ENCODE peak calls at places on chromosomes 4 and X, in six cellular contexts. W is T-helper 2 cell, N is GM10248, X is psoas muscle, Q is NCI-H748 treated with DMSO at 0.1 percent for 48 hours, F is HT1080. S is an unnamed sample.

GRCh38 chrX:78024349-78025108 is 55.1 kb upstream of the PGAM4 start:
- DNase-seq in W (peak; percentile 24), F (peak; percentile 70), N (peak; percentile 45), X (no peak), Q (peak; percentile 26), S (no peak)

GRCh38 chr4:10664408-10664807 is 20.2 kb downstream of the CLNK start:
- DNase-seq in F (peak; percentile 98), W (no peak), Q (no peak), X (peak; percentile 30), N (no peak), S (no peak)

GRCh38 chr4:151489462-151490203 is 80.7 kb downstream of the FHIP1A start:
- DNase-seq in X (no peak), Q (no peak), N (no peak), F (no peak), W (no peak), S (no peak)

GRCh38 chr4:120111745-120112144 is 45.1 kb upstream of the MAD2L1 start:
- DNase-seq in Q (no peak), W (no peak), X (no peak), N (no peak), F (no peak), S (no peak)

GRCh38 chr4:71765349-71765748 is 18.5 kb downstream of the GC start:
- DNase-seq in X (no peak), Q (no peak), F (no peak), N (no peak), W (no peak), S (no peak)

GRCh38 chr4:37990731-37991130 is 30.5 kb downstream of the PTTG2 start:
- DNase-seq in N (no peak), X (no peak), W (no peak), F (no peak), Q (no peak), S (no peak)

GRCh38 chr4:124459922-124460301 is 252.6 kb downstream of the ANKRD50 start:
- DNase-seq in N (no peak), F (no peak), Q (no peak), X (no peak), W (no peak), S (no peak)

GRCh38 chrX:150849996-150850720 is 48.3 kb downstream of the CD99L2 start:
- DNase-seq in N (no peak), F (no peak), W (no peak), Q (no peak), X (no peak), S (no peak)

GRCh38 chr4:6986067-6986780 is 56.9 kb upstream of the TADA2B start:
- DNase-seq in X (no peak), Q (no peak), N (no peak), F (peak; percentile 47), W (no peak), S (peak; percentile 76)

GRCh38 chrX:44025611-44026010 is 52.4 kb upstream of the NDP start:
- DNase-seq in W (no peak), X (no peak), F (peak; percentile 61), Q (no peak), N (no peak), S (no peak)

GRCh38 chr4:84151574-84151973 is 347.5 kb downstream of the NKX6-1 start:
- DNase-seq in F (no peak), N (no peak), X (no peak), Q (no peak), W (no peak), S (no peak)

GRCh38 chrX:46710927-46711623 is 47.8 kb downstream of the SLC9A7 start:
- DNase-seq in Q (no peak), N (no peak), F (no peak), W (no peak), X (no peak), S (no peak)

GRCh38 chr4:151166662-151167061 is 67.2 kb downstream of the RPS3A start:
- DNase-seq in Q (no peak), W (no peak), N (no peak), F (no peak), X (no peak), S (no peak)

GRCh38 chr4:173334891-173335754 is 965 bp upstream of the HMGB2 start:
- DNase-seq in N (peak; percentile 76), W (no peak), F (peak; percentile 93), X (peak; percentile 51), Q (peak; percentile 86), S (peak; percentile 35)

GRCh38 chr4:87041142-87041541 is 106.3 kb downstream of the AFF1 start:
- DNase-seq in W (no peak), Q (no peak), X (peak; percentile 40), F (no peak), N (no peak), S (no peak)

GRCh38 chrX:152912121-152912520 is 14.3 kb downstream of the ZNF185 start:
- DNase-seq in X (no peak), W (no peak), F (no peak), N (no peak), Q (no peak), S (no peak)

GRCh38 chr4:42656736-42656985 is 244 bp downstream of the ATP8A1 start:
- DNase-seq in F (peak; percentile 3), X (no peak), W (no peak), Q (no peak), N (no peak), S (no peak)

GRCh38 chr4:183758006-183758734 is 99.1 kb downstream of the TRAPPC11 start:
- DNase-seq in W (no peak), F (no peak), Q (no peak), N (no peak), X (peak; percentile 44), S (no peak)

GRCh38 chrX:151359931-151360871 is 36.8 kb upstream of the VMA21 start:
- DNase-seq in N (peak; percentile 52), Q (peak; percentile 26), F (peak; percentile 18), W (no peak), X (peak; percentile 27), S (no peak)